ENCODE peak calls at places on chromosomes 6 and 20, in four cellular contexts. D, E, A and C are unnamed samples.

GRCh38 chr6:19009769-19010168 is 622.6 kb downstream of the RNF144B start:
- DNase-seq in D (no peak), E (no peak), A (no peak), C (no peak)

GRCh38 chr20:25195962-25196700 is 619 bp downstream of the ENTPD6 start:
- DNase-seq in D (peak; percentile 87), E (peak; percentile 91), A (no peak), C (peak; percentile 79)

GRCh38 chr6:40440083-40440482 is 147.1 kb downstream of the LRFN2 start:
- DNase-seq in D (no peak), E (no peak), A (no peak), C (no peak)

GRCh38 chr6:17908831-17909230 is 78.6 kb downstream of the KIF13A start:
- DNase-seq in D (no peak), E (no peak), A (no peak), C (no peak)

GRCh38 chr6:3697609-3698008 is 53.9 kb downstream of the PXDC1 start:
- DNase-seq in D (no peak), E (no peak), A (no peak), C (no peak)

GRCh38 chr20:53527196-53527595 is 66.4 kb downstream of the ZNF217 start:
- DNase-seq in D (no peak), E (no peak), A (no peak), C (no peak)

GRCh38 chr6:155056756-155057155 is 61.6 kb downstream of the TIAM2 start:
- DNase-seq in D (no peak), E (no peak), A (no peak), C (no peak)

GRCh38 chr6:134628154-134628553 is 310.2 kb upstream of the SGK1 start:
- DNase-seq in D (no peak), E (no peak), A (no peak), C (no peak)

GRCh38 chr20:45433316-45433715 is 17.4 kb downstream of the PIGT start:
- DNase-seq in D (no peak), E (no peak), A (no peak), C (no peak)

GRCh38 chr6:106247293-106247692 is 78.3 kb downstream of the ATG5 start:
- DNase-seq in D (no peak), E (no peak), A (no peak), C (no peak)

GRCh38 chr20:17542993-17543412 is 11.8 kb upstream of the BFSP1 start:
- DNase-seq in D (no peak), E (no peak), A (no peak), C (no peak)

GRCh38 chr6:105603779-105604592 is 201.1 kb upstream of the PREP start:
- DNase-seq in D (no peak), E (no peak), A (no peak), C (no peak)

GRCh38 chr6:157649311-157650260 is 173.5 kb upstream of the SNX9 start:
- DNase-seq in D (no peak), E (no peak), A (no peak), C (peak; percentile 92)

GRCh38 chr6:143741480-143741879 is 63.7 kb downstream of the PHACTR2 start:
- DNase-seq in D (no peak), E (no peak), A (no peak), C (no peak)

GRCh38 chr6:111031151-111031550 is 49.3 kb downstream of the RPF2 start:
- DNase-seq in D (no peak), E (no peak), A (no peak), C (no peak)

GRCh38 chr6:118843685-118844390 is 50.1 kb upstream of the ASF1A start:
- DNase-seq in D (no peak), E (no peak), A (no peak), C (no peak)

GRCh38 chr6:106186714-106187113 is 100.6 kb downstream of the PRDM1 start:
- DNase-seq in D (no peak), E (no peak), A (no peak), C (no peak)

GRCh38 chr6:42451595-42452170 is at the start of gene TRERF1:
- DNase-seq in D (peak; percentile 69), E (no peak), A (no peak), C (peak; percentile 47)

GRCh38 chr6:169119669-169120068 is 134.0 kb downstream of the THBS2 start:
- DNase-seq in D (no peak), E (peak; percentile 40), A (no peak), C (no peak)

GRCh38 chr6:45419574-45420082 is 41.9 kb upstream of the SUPT3H start:
- DNase-seq in D (peak; percentile 63), E (no peak), A (peak; percentile 16), C (peak; percentile 62)

GRCh38 chr20:22501566-22502344 is 82.6 kb downstream of the FOXA2 start:
- DNase-seq in D (no peak), E (peak; percentile 81), A (no peak), C (no peak)

GRCh38 chr20:1619861-1620444 is at the start of gene SIRPB1:
- DNase-seq in D (no peak), E (no peak), A (no peak), C (no peak)

GRCh38 chr6:6660339-6661045 is 72.0 kb downstream of the LY86 start:
- DNase-seq in D (no peak), E (peak; percentile 70), A (no peak), C (no peak)

GRCh38 chr6:138563650-138564049 is 64.4 kb upstream of the NHSL1 start:
- DNase-seq in D (no peak), E (no peak), A (no peak), C (no peak)

GRCh38 chr6:140979642-140980091 is 1153.1 kb upstream of the GJE1 start:
- DNase-seq in D (no peak), E (no peak), A (no peak), C (peak; percentile 81)

GRCh38 chr6:116419069-116419468 is 42.1 kb upstream of the CALHM6 start:
- DNase-seq in D (no peak), E (no peak), A (no peak), C (no peak)

GRCh38 chr6:31775633-31776263 is 1.4 kb downstream of the VWA7 start:
- DNase-seq in D (no peak), E (no peak), A (no peak), C (no peak)
- H3K4me1 ChIP-seq in D (peaks cover 5% of the 10 kb centered on the region), E (peaks cover 11% of the 10 kb centered on the region), A (peaks cover 13% of the 10 kb centered on the region), C (peaks cover 8% of the 10 kb centered on the region)

DNA sequence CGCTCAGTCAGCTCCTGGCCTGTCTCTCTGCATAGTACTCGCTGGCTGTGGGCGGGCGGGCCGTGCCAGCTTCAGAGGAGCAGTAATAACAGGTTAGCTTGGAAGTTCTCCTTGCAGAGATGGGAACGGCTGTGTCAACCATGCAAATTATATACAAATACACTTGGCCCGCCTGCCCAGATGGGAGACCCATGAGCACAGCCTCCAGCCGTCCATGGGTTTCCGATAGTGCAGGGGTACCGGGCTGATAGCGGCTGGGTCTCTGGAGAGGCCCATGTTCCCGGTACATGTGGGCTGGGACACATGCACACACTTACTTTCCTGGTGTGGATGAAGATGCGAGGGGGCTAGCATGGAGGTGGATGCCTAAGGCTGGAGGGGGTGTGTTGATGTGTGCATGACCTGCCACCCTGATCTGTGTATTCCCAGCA is 12.8 kb upstream of the ZNF831 start:
- DNase-seq in D (no peak), E (no peak), A (no peak), C (no peak)
- TF ChIP-seq POLR2A in D (no peak), E (no peak), A (no peak), C (no peak)

DNA sequence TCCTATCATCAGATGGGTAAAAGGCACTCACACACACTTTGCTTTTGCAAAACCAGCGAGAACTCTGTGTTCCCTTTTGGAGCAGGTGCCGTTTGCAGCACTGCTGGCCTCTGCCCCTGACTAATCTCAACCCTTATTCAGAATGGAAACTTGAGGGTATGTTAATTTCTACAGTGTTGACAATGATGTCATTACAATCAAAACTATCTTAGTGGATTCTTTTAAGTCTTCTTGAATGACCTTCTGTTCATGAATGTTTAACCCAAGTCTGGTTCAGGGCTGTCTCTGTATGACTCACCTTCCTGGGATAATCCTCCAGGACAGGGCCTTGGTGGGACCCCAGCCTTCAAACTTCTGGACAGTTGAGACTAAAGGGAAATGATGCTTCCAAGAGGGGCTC is 197.9 kb downstream of the CDH4 start:
- DNase-seq in D (no peak), E (no peak), A (no peak), C (no peak)
- H3K4me1 ChIP-seq in D (no peaks in the 10 kb centered on the region), E (no peaks in the 10 kb centered on the region), A (no peaks in the 10 kb centered on the region), C (no peaks in the 10 kb centered on the region)

GRCh38 chr6:12008366-12009179 is 3.5 kb upstream of the HIVEP1 start:
- DNase-seq in D (peak; percentile 92), E (no peak), A (peak; percentile 47), C (peak; percentile 88)
- TF ChIP-seq POLR2A in D (no peak), E (no peak), A (no peak), C (no peak)

DNA sequence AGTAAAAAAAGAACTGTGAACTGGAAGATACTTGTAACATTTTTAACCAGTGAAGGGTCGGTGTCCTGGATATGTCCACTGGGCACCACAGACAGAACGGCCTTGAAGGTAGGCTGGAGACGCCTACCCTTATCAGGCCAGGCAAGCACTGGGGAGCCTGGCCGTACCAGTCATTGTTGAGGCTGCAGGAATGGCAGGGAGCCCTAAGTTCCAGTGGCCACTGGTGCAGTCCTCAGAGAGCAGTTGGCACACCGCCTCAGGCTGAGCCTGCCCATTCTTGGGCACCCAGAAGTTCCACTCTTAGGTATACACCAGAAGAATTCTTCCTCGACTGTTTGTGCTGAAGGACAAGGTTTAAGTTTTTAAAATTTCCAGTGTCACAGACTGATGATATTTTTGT is 20.5 kb downstream of the DNAJC5 start:
- DNase-seq in D (no peak), E (no peak), A (no peak), C (peak; percentile 54)
- H3K4me1 ChIP-seq in D (no peaks in the 10 kb centered on the region), E (peaks cover 16% of the 10 kb centered on the region), A (peaks cover 5% of the 10 kb centered on the region), C (peaks cover 9% of the 10 kb centered on the region)

GRCh38 chr20:56689852-56690485 is 60.9 kb downstream of the TFAP2C start:
- DNase-seq in D (no peak), E (no peak), A (no peak), C (no peak)
- TF ChIP-seq POLR2A in D (no peak), E (no peak), A (no peak), C (no peak)

DNA sequence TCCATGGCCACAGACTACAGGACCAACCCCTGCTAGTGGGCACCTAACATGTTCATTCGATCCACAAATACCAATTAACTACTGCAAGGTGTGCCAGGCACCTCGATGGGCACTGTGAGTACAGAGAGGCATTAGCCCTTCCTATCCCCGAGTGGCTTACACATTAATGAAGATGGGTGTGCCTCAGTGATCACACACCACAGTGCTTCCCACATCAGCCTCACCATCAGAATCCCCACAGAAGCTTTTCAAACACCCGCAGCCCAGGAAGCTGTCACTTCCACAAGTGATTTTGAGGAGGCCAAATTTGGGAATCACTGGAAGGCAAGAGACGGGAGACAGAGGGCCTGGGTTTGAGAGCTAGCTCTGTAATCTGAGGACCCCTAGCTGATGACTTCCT is 23.7 kb downstream of the EZR start:
- DNase-seq in D (no peak), E (no peak), A (no peak), C (no peak)
- H3K4me1 ChIP-seq in D (peaks cover 11% of the 10 kb centered on the region), E (peaks cover 41% of the 10 kb centered on the region), A (peaks cover 42% of the 10 kb centered on the region), C (peaks cover 68% of the 10 kb centered on the region)